ENCODE peak calls at places on chromosomes 7 and 10, in six cellular contexts. One of them, this sample, is unnamed.

GRCh38 chr7:117728858-117729257 is 144.4 kb downstream of the CTTNBP2 start:
- DNase-seq in AG04450: no peak
- DNase-seq in kidney glomerular epithelial cell: no peak
- DNase-seq in Kasumi-1: no peak
- DNase-seq in NCI-H774: no peak
- DNase-seq in A172: no peak
- DNase-seq in this sample: peak

GRCh38 chr10:48725708-48726107 is 41.0 kb downstream of the WDFY4 start:
- DNase-seq in Kasumi-1: peak
- DNase-seq in NCI-H774: no peak
- DNase-seq in kidney glomerular epithelial cell: no peak
- DNase-seq in A172: no peak
- DNase-seq in AG04450: no peak
- DNase-seq in this sample: no peak

GRCh38 chr10:47438857-47439474 is 44.9 kb downstream of the ANXA8 start:
- DNase-seq in AG04450: peak
- DNase-seq in NCI-H774: peak
- DNase-seq in kidney glomerular epithelial cell: peak
- DNase-seq in Kasumi-1: peak
- DNase-seq in A172: peak
- DNase-seq in this sample: peak

GRCh38 chr10:69663548-69663947 is 33.5 kb downstream of the FAM241B start:
- DNase-seq in A172: no peak
- DNase-seq in NCI-H774: no peak
- DNase-seq in kidney glomerular epithelial cell: no peak
- DNase-seq in Kasumi-1: peak
- DNase-seq in AG04450: no peak
- DNase-seq in this sample: no peak

GRCh38 chr7:39616138-39616537 is 7.2 kb upstream of the RALA start:
- DNase-seq in Kasumi-1: no peak
- DNase-seq in NCI-H774: no peak
- DNase-seq in A172: peak
- DNase-seq in kidney glomerular epithelial cell: no peak
- DNase-seq in AG04450: no peak
- DNase-seq in this sample: no peak

GRCh38 chr7:74334026-74334425 is 44.8 kb downstream of the CLIP2 start:
- DNase-seq in AG04450: peak
- DNase-seq in A172: peak
- DNase-seq in kidney glomerular epithelial cell: peak
- DNase-seq in NCI-H774: no peak
- DNase-seq in Kasumi-1: no peak
- DNase-seq in this sample: peak

GRCh38 chr10:114631678-114632417 is 26.2 kb downstream of the ABLIM1 start:
- DNase-seq in A172: no peak
- DNase-seq in kidney glomerular epithelial cell: peak
- DNase-seq in AG04450: no peak
- DNase-seq in NCI-H774: no peak
- DNase-seq in Kasumi-1: no peak
- DNase-seq in this sample: no peak

GRCh38 chr7:77811895-77812685 is 13.5 kb downstream of the PHTF2 start:
- DNase-seq in A172: peak
- DNase-seq in kidney glomerular epithelial cell: peak
- DNase-seq in NCI-H774: no peak
- DNase-seq in Kasumi-1: no peak
- DNase-seq in AG04450: peak
- DNase-seq in this sample: peak

GRCh38 chr10:112262556-112262955 is 20.6 kb upstream of the TECTB start:
- DNase-seq in A172: no peak
- DNase-seq in AG04450: no peak
- DNase-seq in NCI-H774: no peak
- DNase-seq in Kasumi-1: no peak
- DNase-seq in kidney glomerular epithelial cell: no peak
- DNase-seq in this sample: peak

GRCh38 chr7:81626008-81626407 is 143.8 kb downstream of the HGF start:
- DNase-seq in kidney glomerular epithelial cell: no peak
- DNase-seq in Kasumi-1: no peak
- DNase-seq in A172: no peak
- DNase-seq in AG04450: no peak
- DNase-seq in NCI-H774: no peak
- DNase-seq in this sample: peak

GRCh38 chr10:14839305-14839695 is 1.2 kb downstream of the HSPA14 start:
- DNase-seq in NCI-H774: no peak
- DNase-seq in Kasumi-1: peak
- DNase-seq in A172: no peak
- DNase-seq in AG04450: no peak
- DNase-seq in kidney glomerular epithelial cell: no peak
- DNase-seq in this sample: peak

GRCh38 chr7:50531928-50532327 is 33.3 kb downstream of the DDC start:
- DNase-seq in kidney glomerular epithelial cell: no peak
- DNase-seq in NCI-H774: no peak
- DNase-seq in A172: no peak
- DNase-seq in Kasumi-1: no peak
- DNase-seq in AG04450: no peak
- DNase-seq in this sample: peak

GRCh38 chr10:95434583-95434982 is 126.6 kb downstream of the SORBS1 start:
- DNase-seq in Kasumi-1: no peak
- DNase-seq in A172: no peak
- DNase-seq in NCI-H774: no peak
- DNase-seq in AG04450: no peak
- DNase-seq in kidney glomerular epithelial cell: no peak
- DNase-seq in this sample: no peak

GRCh38 chr7:131222171-131222570 is 105.5 kb upstream of the MKLN1 start:
- DNase-seq in Kasumi-1: no peak
- DNase-seq in AG04450: no peak
- DNase-seq in A172: no peak
- DNase-seq in kidney glomerular epithelial cell: no peak
- DNase-seq in NCI-H774: no peak
- DNase-seq in this sample: no peak

GRCh38 chr7:1247527-1248041 is 14.9 kb downstream of the UNCX start:
- DNase-seq in NCI-H774: peak
- DNase-seq in AG04450: no peak
- DNase-seq in kidney glomerular epithelial cell: no peak
- DNase-seq in A172: no peak
- DNase-seq in Kasumi-1: no peak
- DNase-seq in this sample: no peak

GRCh38 chr7:90896458-90896857 is 300.3 kb downstream of the CDK14 start:
- DNase-seq in Kasumi-1: no peak
- DNase-seq in kidney glomerular epithelial cell: no peak
- DNase-seq in AG04450: no peak
- DNase-seq in NCI-H774: no peak
- DNase-seq in A172: no peak
- DNase-seq in this sample: peak

GRCh38 chr10:113558336-113558735 is 5.5 kb downstream of the HABP2 start:
- DNase-seq in NCI-H774: no peak
- DNase-seq in kidney glomerular epithelial cell: no peak
- DNase-seq in A172: no peak
- DNase-seq in AG04450: no peak
- DNase-seq in Kasumi-1: no peak
- DNase-seq in this sample: no peak

GRCh38 chr10:93580824-93581223 is 14.4 kb downstream of the FFAR4 start:
- DNase-seq in Kasumi-1: no peak
- DNase-seq in kidney glomerular epithelial cell: no peak
- DNase-seq in A172: no peak
- DNase-seq in NCI-H774: no peak
- DNase-seq in AG04450: no peak
- DNase-seq in this sample: peak

GRCh38 chr7:26658698-26659084 is 205.7 kb downstream of the SKAP2 start:
- DNase-seq in Kasumi-1: no peak
- DNase-seq in kidney glomerular epithelial cell: no peak
- DNase-seq in A172: no peak
- DNase-seq in AG04450: no peak
- DNase-seq in NCI-H774: no peak
- DNase-seq in this sample: no peak

GRCh38 chr7:75920431-75921161 is 5.6 kb downstream of the POR start:
- DNase-seq in kidney glomerular epithelial cell: no peak
- DNase-seq in A172: peak
- DNase-seq in Kasumi-1: no peak
- DNase-seq in NCI-H774: no peak
- DNase-seq in AG04450: no peak
- DNase-seq in this sample: peak

GRCh38 chr7:100896743-100897051 is 1.0 kb upstream of the ACHE start:
- DNase-seq in A172: no peak
- DNase-seq in AG04450: no peak
- DNase-seq in NCI-H774: no peak
- DNase-seq in kidney glomerular epithelial cell: no peak
- DNase-seq in Kasumi-1: no peak
- DNase-seq in this sample: no peak

GRCh38 chr10:133364645-133365431 is 7.0 kb upstream of the FUOM start:
- DNase-seq in A172: no peak
- DNase-seq in kidney glomerular epithelial cell: no peak
- DNase-seq in Kasumi-1: no peak
- DNase-seq in NCI-H774: no peak
- DNase-seq in AG04450: no peak
- DNase-seq in this sample: no peak

GRCh38 chr7:2657920-2658671 is 26.3 kb downstream of the TTYH3 start:
- DNase-seq in A172: no peak
- DNase-seq in Kasumi-1: no peak
- DNase-seq in kidney glomerular epithelial cell: no peak
- DNase-seq in AG04450: no peak
- DNase-seq in NCI-H774: no peak
- DNase-seq in this sample: no peak

GRCh38 chr7:116258734-116259133 is 48.4 kb downstream of the TES start:
- DNase-seq in A172: peak
- DNase-seq in Kasumi-1: peak
- DNase-seq in AG04450: no peak
- DNase-seq in kidney glomerular epithelial cell: peak
- DNase-seq in NCI-H774: peak
- DNase-seq in this sample: peak

GRCh38 chr10:5894873-5895272 is 4.8 kb downstream of the FBH1 start:
- DNase-seq in NCI-H774: no peak
- DNase-seq in Kasumi-1: no peak
- DNase-seq in AG04450: no peak
- DNase-seq in A172: no peak
- DNase-seq in kidney glomerular epithelial cell: no peak
- DNase-seq in this sample: no peak

GRCh38 chr10:21146446-21146789 is 249.3 kb upstream of the NEBL start:
- DNase-seq in Kasumi-1: no peak
- DNase-seq in NCI-H774: peak
- DNase-seq in A172: no peak
- DNase-seq in kidney glomerular epithelial cell: no peak
- DNase-seq in AG04450: no peak
- DNase-seq in this sample: no peak

GRCh38 chr10:123967626-123968243 is 76.1 kb upstream of the CPXM2 start:
- DNase-seq in A172: peak
- DNase-seq in NCI-H774: no peak
- DNase-seq in Kasumi-1: peak
- DNase-seq in AG04450: no peak
- DNase-seq in kidney glomerular epithelial cell: peak
- DNase-seq in this sample: peak

GRCh38 chr10:12396093-12396492 is 46.7 kb downstream of the CAMK1D start:
- DNase-seq in kidney glomerular epithelial cell: no peak
- DNase-seq in NCI-H774: no peak
- DNase-seq in Kasumi-1: no peak
- DNase-seq in AG04450: no peak
- DNase-seq in A172: no peak
- DNase-seq in this sample: no peak

GRCh38 chr7:48280100-48280499 is 108.8 kb downstream of the ABCA13 start:
- DNase-seq in Kasumi-1: no peak
- DNase-seq in NCI-H774: no peak
- DNase-seq in A172: no peak
- DNase-seq in AG04450: peak
- DNase-seq in kidney glomerular epithelial cell: no peak
- DNase-seq in this sample: peak